ENCODE peak calls at places on chromosomes 7 and 10, in ten cellular contexts. D is foreskin fibroblast; Q is NCI-H774; L is cardiac fibroblast; A is stimulated activated CD8-positive, alpha-beta memory T cell treated with anti-CD3 and anti-CD28 coated beads, Interleukin-7, amount 100 ng/mL, for 1 hour; S is activated CD8-positive, alpha-beta memory T cell treated with anti-CD3 and anti-CD28 coated beads for 4 hours; W is activated CD4-positive, alpha-beta T cell treated with anti-CD3 and anti-CD28 coated beads, Interleukin-2, amount 10 ng/mL, durations not matched to agents 7 days and 5 days; M is suprapubic skin; N is CD8-positive, alpha-beta memory T cell; O is stimulated activated CD4-positive, alpha-beta T cell treated with anti-CD3 and anti-CD28 coated beads, Interleukin-4, amount 100 ng/mL, for 4 hours. Z is an unnamed sample.

GRCh38 chr10:79142522-79143309 is 74.0 kb downstream of the ZMIZ1 start:
- DNase-seq in D (no peak), Q (no peak), L (no peak), A (no peak), S (no peak), W (no peak), M (no peak), N (no peak), O (no peak), Z (no peak)

GRCh38 chr7:19030280-19030679 is 87.2 kb downstream of the TWIST1 start:
- DNase-seq in D (no peak), Q (no peak), L (no peak), A (no peak), S (no peak), W (no peak), M (no peak), N (no peak), O (no peak), Z (no peak)

GRCh38 chr10:100744980-100745881 is at the start of gene PAX2:
- DNase-seq in D (no peak), Q (no peak), L (no peak), A (no peak), S (no peak), W (no peak), M (no peak), N (no peak), O (no peak), Z (no peak)

GRCh38 chr7:32059289-32060045 is 10.7 kb downstream of the PDE1C start:
- DNase-seq in D (peak; percentile 10), Q (no peak), L (peak; percentile 11), A (no peak), S (no peak), W (no peak), M (no peak), N (no peak), O (no peak), Z (no peak)

GRCh38 chr7:105376901-105377533 is 11.7 kb downstream of the SRPK2 start:
- DNase-seq in D (no peak), Q (no peak), L (no peak), A (no peak), S (no peak), W (no peak), M (no peak), N (no peak), O (no peak), Z (no peak)

GRCh38 chr7:22872087-22872807 is 49.6 kb upstream of the TOMM7 start:
- DNase-seq in D (peak; percentile 16), Q (no peak), L (no peak), A (no peak), S (no peak), W (no peak), M (no peak), N (no peak), O (no peak), Z (no peak)

GRCh38 chr10:23891301-23891700 is 317.6 kb upstream of the KIAA1217 start:
- DNase-seq in D (no peak), Q (no peak), L (no peak), A (no peak), S (no peak), W (no peak), M (no peak), N (no peak), O (no peak), Z (no peak)

GRCh38 chr10:22316286-22317120 is at the start of gene COMMD3:
- DNase-seq in D (peak; percentile 95), Q (peak; percentile 86), L (peak; percentile 87), A (no peak), S (no peak), W (peak; percentile 81), M (peak; percentile 95), N (peak; percentile 77), O (peak; percentile 77), Z (peak; percentile 63)

GRCh38 chr10:131792011-131792651 is 108.7 kb upstream of the PPP2R2D start:
- DNase-seq in D (no peak), Q (no peak), L (no peak), A (no peak), S (no peak), W (no peak), M (peak; percentile 61), N (no peak), O (no peak), Z (no peak)

Z was measured in NCI-H510A treated with DMSO at 0.1 percent for 48 hours.